ENCODE peak calls at places on chromosomes 2 and 18, in four cellular contexts. A, J, M and R are unnamed samples.

GRCh38 chr2:138132108-138132507 is 167.8 kb downstream of the HNMT start:
- DNase-seq in A (no peak), J (no peak), M (no peak), R (no peak)

GRCh38 chr2:129444417-129445150 is 534.9 kb upstream of the RAB6C start:
- DNase-seq in A (no peak), J (no peak), M (no peak), R (no peak)

GRCh38 chr2:113138428-113139322 is 11.3 kb downstream of the IL1RN start:
- DNase-seq in A (peak), J (no peak), M (peak), R (peak)

GRCh38 chr2:26961603-26962184 is 8.7 kb upstream of the MAPRE3 start:
- DNase-seq in A (peak), J (no peak), M (peak), R (peak)

GRCh38 chr2:135152361-135152760 is 100.3 kb downstream of the RAB3GAP1 start:
- DNase-seq in A (no peak), J (no peak), M (no peak), R (no peak)

GRCh38 chr2:122340246-122340645 is 584.8 kb downstream of the TSN start:
- DNase-seq in A (no peak), J (no peak), M (no peak), R (peak)

GRCh38 chr18:59623456-59624383 is 73.5 kb downstream of the CCBE1 start:
- DNase-seq in A (no peak), J (no peak), M (no peak), R (no peak)

GRCh38 chr18:7467708-7468466 is 99.2 kb upstream of the PTPRM start:
- DNase-seq in A (no peak), J (no peak), M (no peak), R (no peak)

GRCh38 chr18:54805571-54806334 is 22.5 kb upstream of the RAB27B start:
- DNase-seq in A (no peak), J (no peak), M (peak), R (no peak)

GRCh38 chr2:182404102-182404501 is 22.7 kb downstream of the PDE1A start:
- DNase-seq in A (no peak), J (no peak), M (no peak), R (no peak)

GRCh38 chr18:2213905-2214304 is 357.4 kb downstream of the METTL4 start:
- DNase-seq in A (no peak), J (no peak), M (no peak), R (no peak)

GRCh38 chr2:201962766-201963555 is 70.7 kb upstream of the FZD7 start:
- DNase-seq in A (no peak), J (no peak), M (no peak), R (no peak)
- TF ChIP-seq CTCF in A (no peak), J (no peak), M (no peak), R (no peak)

GRCh38 chr2:237952851-237953250 is 14.0 kb upstream of the UBE2F start:
- DNase-seq in A (no peak), J (no peak), M (no peak), R (no peak)

GRCh38 chr2:237951878-237952277 is 14.9 kb upstream of the UBE2F start:
- DNase-seq in A (no peak), J (no peak), M (no peak), R (no peak)

GRCh38 chr2:237956402-237956736 is 10.4 kb upstream of the UBE2F start:
- DNase-seq in A (no peak), J (no peak), M (peak), R (no peak)

GRCh38 chr2:237961637-237962036 is 5.2 kb upstream of the UBE2F start:
- DNase-seq in A (no peak), J (no peak), M (no peak), R (no peak)

DNA sequence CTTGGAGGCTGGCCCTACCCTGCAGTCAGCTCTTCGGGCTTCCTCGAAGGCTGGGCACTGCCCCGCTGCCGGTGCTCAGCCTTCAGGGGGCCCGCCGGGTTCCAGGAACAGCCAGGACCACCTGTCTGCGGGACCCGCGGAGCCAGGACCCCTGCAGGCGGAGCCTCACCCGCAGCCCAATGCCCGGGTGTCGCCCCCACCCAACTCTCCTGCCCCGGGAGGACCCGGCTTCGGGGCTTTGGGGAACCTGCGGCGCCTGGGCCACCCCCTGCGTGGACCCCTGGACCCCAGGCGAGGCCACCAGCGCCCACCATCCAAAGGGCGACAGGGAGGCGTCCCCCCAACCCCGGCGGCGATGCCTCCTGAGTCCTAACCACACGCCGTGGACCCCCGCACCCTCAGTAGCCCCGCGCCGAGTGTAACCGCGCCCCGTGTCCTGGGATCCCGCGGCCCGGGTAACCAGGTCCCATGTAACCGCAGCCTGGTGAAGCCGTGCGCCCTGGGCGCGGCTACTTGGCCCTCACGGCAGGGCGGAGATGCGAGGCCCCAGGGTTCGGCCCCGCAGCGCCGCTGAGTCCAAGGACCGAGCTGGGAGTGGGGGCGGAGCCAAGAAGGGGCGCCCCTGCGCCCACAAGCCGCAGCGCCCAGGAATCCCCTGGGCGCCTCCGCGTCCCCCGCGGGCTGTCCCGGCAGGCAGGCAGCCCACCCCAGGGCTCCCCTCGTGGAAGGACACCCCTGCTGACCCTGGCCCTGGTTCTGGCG is 11.0 kb upstream of the UBE2F start:
- DNase-seq in A (no peak), J (peak), M (no peak), R (no peak)
- H3K4me3 ChIP-seq in A (no peak), J (no peak), M (peak), R (no peak)

DNA sequence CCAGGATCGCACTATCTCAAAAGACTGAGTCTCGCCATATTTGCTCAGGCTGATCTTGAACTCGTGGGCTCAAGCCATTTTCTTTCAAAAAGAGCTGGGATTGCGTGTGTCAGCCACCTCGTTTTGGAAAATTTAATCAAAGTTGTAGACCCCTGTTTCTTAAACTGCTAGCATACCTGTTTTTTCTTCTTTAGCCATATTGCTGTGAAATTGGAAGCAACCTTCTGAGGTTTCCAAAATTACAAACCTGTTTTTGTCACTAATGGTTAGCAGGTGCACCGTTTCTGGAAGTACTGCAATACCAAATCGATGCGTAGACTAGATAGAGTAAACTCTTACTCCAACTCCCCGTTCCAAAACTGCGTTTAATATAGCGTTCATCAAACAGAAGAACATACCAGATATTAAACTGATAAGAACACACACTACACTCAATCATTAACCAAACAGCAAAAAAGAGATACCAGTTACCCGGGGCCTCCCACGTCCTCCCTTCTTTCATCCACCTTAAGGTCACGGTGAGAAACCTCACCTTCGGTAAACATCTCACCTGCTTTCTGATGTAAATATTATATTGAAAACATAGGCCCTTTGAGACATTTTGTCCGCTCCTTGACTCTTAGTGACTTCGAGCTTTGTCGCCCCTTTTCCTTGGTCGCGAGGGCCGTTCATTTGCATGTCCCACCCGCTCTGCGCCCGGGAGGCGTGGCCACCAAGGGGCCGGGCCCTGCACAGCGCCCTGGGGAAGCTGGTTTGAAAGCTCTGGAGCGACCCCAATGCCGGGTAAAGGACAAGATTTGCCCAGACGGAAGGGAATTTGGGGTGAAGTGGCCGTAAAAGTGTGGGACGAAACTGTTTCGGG is at the start of gene RNU2-63P:
- DNase-seq in A (peak), J (peak), M (peak), R (peak)
- TF ChIP-seq CTCF in A (no peak), J (no peak), M (no peak), R (no peak)

DNA sequence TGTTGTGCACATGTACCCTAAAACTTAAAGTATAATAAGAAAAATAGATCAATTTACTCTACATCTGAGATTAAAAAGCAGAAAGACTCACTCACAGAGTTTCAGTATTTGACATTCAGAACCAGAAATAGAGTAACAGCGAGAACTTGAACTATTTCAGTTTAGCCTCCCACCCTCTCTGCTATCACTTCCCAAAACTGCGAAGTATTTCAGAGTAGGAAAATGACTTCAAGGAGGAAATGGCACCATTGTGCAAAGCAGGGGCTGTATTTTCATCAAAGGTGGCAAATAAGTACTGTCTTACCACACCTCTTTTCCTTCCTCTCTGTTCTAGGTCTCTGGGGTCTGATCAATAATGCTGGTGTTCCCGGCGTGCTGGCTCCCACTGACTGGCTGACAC is 13.6 kb downstream of the DHRS9 start:
- DNase-seq in A (no peak), J (no peak), M (no peak), R (peak)
- H3K4me3 ChIP-seq in A (no peak), J (no peak), M (no peak), R (peak)

GRCh38 chr2:174071321-174071720 is 106.1 kb upstream of the SP3 start:
- DNase-seq in A (no peak), J (no peak), M (no peak), R (no peak)

GRCh38 chr2:174063492-174064092 is 98.4 kb upstream of the SP3 start:
- DNase-seq in A (no peak), J (no peak), M (no peak), R (no peak)

GRCh38 chr2:174070281-174070680 is 105.1 kb upstream of the SP3 start:
- DNase-seq in A (no peak), J (no peak), M (no peak), R (no peak)

GRCh38 chr2:174066871-174067270 is 101.7 kb upstream of the SP3 start:
- DNase-seq in A (no peak), J (no peak), M (no peak), R (no peak)

DNA sequence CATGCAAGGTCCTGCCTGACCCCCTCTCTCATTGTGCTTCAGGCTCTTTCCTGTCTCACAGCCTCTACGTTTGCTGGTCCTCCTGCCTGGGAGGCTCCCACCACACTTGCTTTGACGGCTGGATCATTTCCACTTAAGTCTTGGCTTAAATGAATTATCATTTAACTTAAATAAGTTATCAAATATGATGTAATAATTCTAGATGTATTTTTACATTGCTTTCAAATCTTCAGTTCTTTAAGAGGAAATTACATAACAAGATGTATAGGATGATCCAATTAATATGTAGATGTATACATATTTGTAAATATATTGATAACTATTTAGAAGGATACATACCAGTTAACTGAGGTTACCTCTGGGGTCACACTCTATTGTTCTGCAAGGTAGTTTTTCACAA is 102.6 kb upstream of the SP3 start:
- DNase-seq in A (no peak), J (no peak), M (no peak), R (no peak)
- TF ChIP-seq CTCF in A (no peak), J (no peak), M (no peak), R (no peak)

DNA sequence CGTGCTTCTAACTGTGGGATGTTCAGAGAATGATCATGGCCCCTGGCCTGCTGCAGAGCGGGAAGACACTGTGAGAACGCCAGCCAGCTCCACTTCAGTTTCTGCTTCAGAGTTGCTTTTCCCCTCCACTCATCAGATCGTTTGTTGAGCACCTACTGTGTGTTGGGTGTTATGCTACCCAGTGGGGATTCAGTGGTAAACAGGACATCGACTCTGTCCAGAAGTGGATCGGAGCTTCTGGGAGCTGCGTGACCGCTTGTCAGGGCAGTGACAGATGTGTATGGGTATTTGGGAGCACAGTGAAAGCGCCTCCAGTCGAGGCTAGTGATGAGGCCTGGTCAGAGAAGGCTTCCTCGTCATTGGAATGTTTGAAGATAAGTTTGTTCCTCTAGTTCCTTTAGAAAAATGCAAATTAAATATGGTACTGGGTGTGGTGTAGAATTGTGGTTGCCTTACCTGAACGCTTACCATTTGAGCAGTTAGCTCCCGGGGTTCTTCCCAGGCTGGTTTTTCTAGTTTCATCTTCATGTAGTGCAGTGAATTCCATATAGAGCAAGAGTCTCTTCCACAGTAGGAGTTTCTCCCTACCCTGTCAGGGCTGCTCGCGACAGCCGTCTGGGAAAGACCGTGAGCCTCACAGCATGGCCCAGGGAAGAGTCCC is 2.8 kb downstream of the RAB12 start:
- DNase-seq in A (no peak), J (no peak), M (no peak), R (no peak)
- H3K4me3 ChIP-seq in A (no peak), J (no peak), M (no peak), R (peak)

GRCh38 chr18:62018034-62018760 is 125.4 kb upstream of the RNF152 start:
- DNase-seq in A (no peak), J (no peak), M (no peak), R (no peak)

GRCh38 chr18:62017618-62018017 is 124.8 kb upstream of the RNF152 start:
- DNase-seq in A (no peak), J (no peak), M (peak), R (no peak)

GRCh38 chr18:62018761-62019041 is 125.9 kb upstream of the RNF152 start:
- DNase-seq in A (no peak), J (no peak), M (no peak), R (no peak)
- TF ChIP-seq CTCF in A (no peak), J (no peak), M (no peak), R (no peak)

GRCh38 chr2:143742631-143743030 is 613.4 kb downstream of the ARHGAP15 start:
- DNase-seq in A (no peak), J (no peak), M (no peak), R (no peak)

GRCh38 chr2:143740431-143740830 is 611.2 kb downstream of the ARHGAP15 start:
- DNase-seq in A (no peak), J (no peak), M (no peak), R (no peak)

DNA sequence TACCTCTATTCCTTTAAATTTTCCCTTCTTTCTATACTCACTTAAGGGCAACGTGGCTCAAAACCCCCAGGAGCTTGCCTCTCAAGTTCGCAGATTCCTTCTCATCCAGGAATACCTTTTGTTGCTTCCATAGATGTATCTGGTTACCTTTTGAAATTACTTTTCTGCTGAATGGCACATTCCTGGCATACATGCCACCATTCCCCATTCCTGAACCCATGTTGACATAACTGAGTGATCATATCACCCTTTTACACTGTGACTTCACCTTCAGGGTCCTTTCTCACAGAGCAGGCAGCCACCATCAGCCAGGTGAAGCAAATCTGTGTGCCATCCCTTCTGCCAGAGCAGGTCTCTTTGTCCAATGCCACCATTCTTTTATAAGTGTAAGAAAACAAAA is 615.8 kb downstream of the ARHGAP15 start:
- DNase-seq in A (no peak), J (no peak), M (no peak), R (no peak)
- H3K4me3 ChIP-seq in A (no peak), J (no peak), M (no peak), R (no peak)

DNA sequence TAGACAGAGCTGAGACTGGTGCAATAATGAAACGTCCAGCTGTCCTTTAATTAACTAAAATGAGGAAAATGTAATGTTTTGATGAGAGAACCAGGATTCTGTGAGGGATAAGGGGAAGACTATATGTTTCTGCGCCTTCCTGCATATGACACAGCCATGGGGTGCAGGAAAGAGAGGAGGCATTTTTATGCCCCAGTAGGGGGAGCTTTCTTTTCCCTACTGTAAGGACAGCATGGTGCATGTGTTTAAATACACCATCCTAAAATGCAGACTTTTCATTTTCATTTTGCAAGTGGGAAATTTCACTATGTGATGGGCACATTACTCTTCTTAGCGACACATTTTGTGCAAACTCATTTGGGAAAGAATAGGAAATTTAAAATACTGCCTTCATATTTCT is 446.1 kb downstream of the ARHGAP15 start:
- DNase-seq in A (no peak), J (no peak), M (peak), R (no peak)
- TF ChIP-seq CTCF in A (peak), J (no peak), M (peak), R (peak)